ENCODE peak calls at places on chromosomes 7 and 10, in six cellular contexts. X is heart left ventricle, S is stomach, H is lower leg skin, Y is spleen, B is IMR-90. N is an unnamed sample.

GRCh38 chr7:3404490-3404889 is 103.4 kb downstream of the SDK1 start:
- DNase-seq in X (no peak), S (no peak), H (no peak), Y (no peak), B (peak), N (no peak)

GRCh38 chr7:139629392-139630082 is 106.1 kb downstream of the CLEC2L start:
- DNase-seq in X (no peak), S (no peak), H (no peak), Y (no peak), B (no peak), N (no peak)

GRCh38 chr7:69182596-69183467 is 415.4 kb upstream of the AUTS2 start:
- DNase-seq in X (no peak), S (no peak), H (no peak), Y (no peak), B (no peak), N (no peak)

GRCh38 chr10:20976891-20977684 is 80.0 kb upstream of the NEBL start:
- DNase-seq in X (no peak), S (no peak), H (no peak), Y (no peak), B (no peak), N (no peak)

GRCh38 chr10:34906021-34906965 is 91.2 kb upstream of the PARD3 start:
- DNase-seq in X (no peak), S (no peak), H (peak), Y (no peak), B (peak), N (peak)

GRCh38 chr10:28010821-28011220 is 11.9 kb upstream of the ODAD2 start:
- DNase-seq in X (no peak), S (no peak), H (no peak), Y (no peak), B (no peak), N (no peak)

GRCh38 chr10:129951251-129951808 is 12.7 kb downstream of the EBF3 start:
- DNase-seq in X (no peak), S (peak), H (peak), Y (peak), B (no peak), N (peak)

GRCh38 chr10:60384708-60385398 is 4.8 kb downstream of the ANK3 start:
- DNase-seq in X (peak), S (no peak), H (no peak), Y (no peak), B (peak), N (no peak)

GRCh38 chr10:114304566-114305421 is 65.7 kb downstream of the VWA2 start:
- DNase-seq in X (no peak), S (peak), H (no peak), Y (peak), B (no peak), N (peak)

GRCh38 chr10:80493482-80494021 is 39.4 kb downstream of the TSPAN14 start:
- DNase-seq in X (no peak), S (peak), H (peak), Y (no peak), B (no peak), N (no peak)

GRCh38 chr7:100153713-100154519 is 4.6 kb downstream of the TRAPPC14 start:
- DNase-seq in X (no peak), S (no peak), H (no peak), Y (no peak), B (no peak), N (no peak)

GRCh38 chr10:122463466-122464157 is 2.3 kb downstream of the HTRA1 start:
- DNase-seq in X (no peak), S (no peak), H (peak), Y (no peak), B (no peak), N (no peak)

GRCh38 chr7:45078199-45078681 is 10.5 kb downstream of the NACAD start:
- DNase-seq in X (no peak), S (no peak), H (no peak), Y (no peak), B (no peak), N (no peak)
- TF ChIP-seq POLR2A in X (no peak), S (no peak), H (no peak), Y (no peak), B (no peak), N (no peak)

DNA sequence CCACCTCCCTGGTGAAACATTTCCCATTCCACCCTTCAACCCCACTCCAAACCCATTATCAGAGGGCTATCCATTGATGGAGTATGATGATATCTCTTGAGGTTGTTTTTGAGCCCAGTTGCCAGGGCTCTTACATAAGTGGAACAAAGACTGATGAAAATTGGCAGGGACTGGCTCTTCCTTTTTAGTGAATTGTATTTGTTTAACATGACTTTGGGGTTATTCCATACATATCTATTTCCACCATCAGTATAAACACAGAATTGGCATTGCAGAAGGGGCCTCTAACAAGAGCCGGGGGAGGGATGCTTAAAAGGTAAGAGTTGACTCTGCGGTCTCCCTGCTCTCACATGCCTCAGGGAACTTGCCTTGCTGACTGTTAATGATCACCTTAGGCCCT is 28.9 kb downstream of the FZD1 start:
- DNase-seq in X (no peak), S (no peak), H (no peak), Y (no peak), B (no peak), N (no peak)
- TF ChIP-seq POLR2A in X (no peak), S (no peak), H (no peak), Y (no peak), B (no peak), N (no peak)

GRCh38 chr10:17229967-17230682 is 2.1 kb downstream of the VIM start:
- DNase-seq in X (peak), S (peak), H (peak), Y (peak), B (peak), N (peak)
- TF ChIP-seq POLR2A in X (no peak), S (no peak), H (no peak), Y (peak), B (peak), N (peak)

GRCh38 chr7:131231381-131232220 is 96.1 kb upstream of the MKLN1 start:
- DNase-seq in X (peak), S (peak), H (no peak), Y (peak), B (peak), N (peak)
- TF ChIP-seq POLR2A in X (no peak), S (no peak), H (no peak), Y (no peak), B (no peak), N (no peak)

N was measured in upper lobe of left lung.